ENCODE peak calls at places on chromosome 5, in six cellular contexts. E is foreskin fibroblast, G is Kasumi-1, I is iris pigment epithelial cell, V is lung microvascular endothelial cell, B is M059J. H is an unnamed sample.

GRCh38 chr5:82365026-82365425 is 86.9 kb upstream of the RPS23 start:
- DNase-seq in E (no peak), G (no peak), I (no peak), V (no peak), B (no peak), H (no peak)

GRCh38 chr5:43301653-43302091 is 11.5 kb downstream of the HMGCS1 start:
- DNase-seq in E (no peak), G (no peak), I (no peak), V (peak; percentile 33), B (no peak), H (no peak)

GRCh38 chr5:177133845-177134652 is 476 bp downstream of the NSD1 start:
- DNase-seq in E (peak; percentile 40), G (peak; percentile 19), I (peak; percentile 56), V (peak; percentile 70), B (peak; percentile 38), H (peak; percentile 56)

GRCh38 chr5:146151970-146152369 is 30.5 kb downstream of the LARS1 start:
- DNase-seq in E (peak; percentile 15), G (no peak), I (no peak), V (no peak), B (no peak), H (no peak)

GRCh38 chr5:172833691-172834569 is at the start of gene ERGIC1:
- DNase-seq in E (peak; percentile 88), G (peak; percentile 39), I (peak; percentile 84), V (peak; percentile 90), B (peak; percentile 83), H (peak; percentile 87)

GRCh38 chr5:178205010-178205748 is 846 bp downstream of the HNRNPAB start:
- DNase-seq in E (peak; percentile 75), G (peak; percentile 51), I (peak; percentile 76), V (peak; percentile 46), B (peak; percentile 75), H (peak; percentile 79)

GRCh38 chr5:55143624-55144023 is 16.3 kb upstream of the GPX8 start:
- DNase-seq in E (no peak), G (no peak), I (no peak), V (no peak), B (no peak), H (no peak)

GRCh38 chr5:174618589-174618988 is 105.8 kb upstream of the MSX2 start:
- DNase-seq in E (no peak), G (no peak), I (no peak), V (no peak), B (no peak), H (no peak)

GRCh38 chr5:134845335-134845851 is 375 bp upstream of the C5orf24 start:
- DNase-seq in E (peak; percentile 43), G (no peak), I (no peak), V (peak; percentile 77), B (no peak), H (peak; percentile 21)

GRCh38 chr5:107157811-107158210 is 512.9 kb downstream of the EFNA5 start:
- DNase-seq in E (no peak), G (no peak), I (no peak), V (no peak), B (no peak), H (no peak)

GRCh38 chr5:170307575-170308465 is 10.2 kb upstream of the LCP2 start:
- DNase-seq in E (peak; percentile 19), G (no peak), I (peak; percentile 95), V (peak; percentile 81), B (peak; percentile 68), H (no peak)

GRCh38 chr5:16612007-16612406 is 4.8 kb downstream of the RETREG1 start:
- DNase-seq in E (no peak), G (no peak), I (no peak), V (no peak), B (no peak), H (no peak)

GRCh38 chr5:141149812-141150211 is at the start of gene PCDHB6:
- DNase-seq in E (no peak), G (no peak), I (peak; percentile 11), V (peak; percentile 35), B (peak; percentile 56), H (no peak)

GRCh38 chr5:75916144-75916543 is 167.0 kb upstream of the SV2C start:
- DNase-seq in E (no peak), G (no peak), I (no peak), V (no peak), B (no peak), H (no peak)

GRCh38 chr5:91136271-91136670 is 246.8 kb downstream of the ARRDC3 start:
- DNase-seq in E (no peak), G (no peak), I (peak; percentile 78), V (no peak), B (peak; percentile 67), H (no peak)

GRCh38 chr5:167633931-167634341 is 657.5 kb upstream of the WWC1 start:
- DNase-seq in E (peak; percentile 76), G (no peak), I (peak; percentile 82), V (no peak), B (peak; percentile 96), H (no peak)

GRCh38 chr5:137218896-137219295 is 280.2 kb downstream of the SPOCK1 start:
- DNase-seq in E (no peak), G (no peak), I (no peak), V (no peak), B (peak; percentile 68), H (no peak)

GRCh38 chr5:137563301-137563645 is 64.1 kb upstream of the SPOCK1 start:
- DNase-seq in E (no peak), G (peak; percentile 56), I (peak; percentile 19), V (no peak), B (no peak), H (no peak)

GRCh38 chr5:106822851-106823250 is 847.9 kb downstream of the EFNA5 start:
- DNase-seq in E (no peak), G (no peak), I (peak; percentile 4), V (no peak), B (no peak), H (no peak)

GRCh38 chr5:73450672-73451217 is 2.2 kb upstream of the FOXD1 start:
- DNase-seq in E (no peak), G (no peak), I (peak; percentile 23), V (peak; percentile 31), B (no peak), H (peak; percentile 6)

GRCh38 chr5:153965102-153965645 is 73.5 kb downstream of the FAM114A2 start:
- DNase-seq in E (peak; percentile 40), G (peak; percentile 51), I (peak; percentile 44), V (peak; percentile 76), B (peak; percentile 68), H (peak; percentile 84)

GRCh38 chr5:32339198-32339597 is 26.5 kb upstream of the MTMR12 start:
- DNase-seq in E (no peak), G (peak; percentile 34), I (peak; percentile 22), V (peak; percentile 17), B (peak; percentile 57), H (peak; percentile 52)

GRCh38 chr5:128764910-128765309 is 200.4 kb upstream of the SLC27A6 start:
- DNase-seq in E (no peak), G (no peak), I (no peak), V (no peak), B (no peak), H (no peak)

GRCh38 chr5:127871448-127872153 is 168.4 kb downstream of the CCDC192 start:
- DNase-seq in E (peak; percentile 17), G (no peak), I (no peak), V (peak; percentile 80), B (peak; percentile 85), H (no peak)

GRCh38 chr5:180034564-180034963 is 37.0 kb downstream of the RNF130 start:
- DNase-seq in E (peak; percentile 13), G (no peak), I (peak; percentile 53), V (no peak), B (peak; percentile 64), H (no peak)

GRCh38 chr5:78691073-78691960 is 42.7 kb upstream of the LHFPL2 start:
- DNase-seq in E (no peak), G (no peak), I (no peak), V (no peak), B (no peak), H (no peak)

GRCh38 chr5:72107874-72108199 is 562 bp downstream of the MAP1B start:
- DNase-seq in E (no peak), G (no peak), I (peak; percentile 51), V (peak; percentile 33), B (peak; percentile 61), H (no peak)

GRCh38 chr5:93583799-93584530 is 943 bp downstream of the NR2F1 start:
- DNase-seq in E (peak; percentile 73), G (peak; percentile 24), I (peak; percentile 38), V (peak; percentile 64), B (peak; percentile 56), H (no peak)

GRCh38 chr5:82308416-82308815 is 30.3 kb upstream of the RPS23 start:
- DNase-seq in E (no peak), G (no peak), I (no peak), V (no peak), B (no peak), H (no peak)

H was measured in NAMALWA.